ENCODE peak calls at places on chromosomes 13 and 19, in five cellular contexts. One of them, this sample, is unnamed.

GRCh38 chr19:6273701-6274601 is 5.8 kb downstream of the MLLT1 start:
- DNase-seq in kidney glomerular epithelial cell: peak
- DNase-seq in choroid plexus epithelial cell: peak
- DNase-seq in mammary epithelial cell: peak
- DNase-seq in HuH-7: no peak
- DNase-seq in this sample: peak

GRCh38 chr13:71290963-71291937 is 575.8 kb downstream of the DACH1 start:
- DNase-seq in kidney glomerular epithelial cell: peak
- DNase-seq in choroid plexus epithelial cell: peak
- DNase-seq in mammary epithelial cell: peak
- DNase-seq in HuH-7: peak
- DNase-seq in this sample: peak

GRCh38 chr13:71858647-71859046 is 8.4 kb downstream of the DACH1 start:
- DNase-seq in kidney glomerular epithelial cell: no peak
- DNase-seq in choroid plexus epithelial cell: no peak
- DNase-seq in mammary epithelial cell: no peak
- DNase-seq in HuH-7: no peak
- DNase-seq in this sample: no peak

GRCh38 chr13:25971499-25972145 is 80.2 kb downstream of the SHISA2 start:
- DNase-seq in kidney glomerular epithelial cell: no peak
- DNase-seq in choroid plexus epithelial cell: no peak
- DNase-seq in mammary epithelial cell: no peak
- DNase-seq in HuH-7: no peak
- DNase-seq in this sample: no peak

GRCh38 chr19:42121666-42122069 is 10.6 kb downstream of the POU2F2 start:
- DNase-seq in kidney glomerular epithelial cell: peak
- DNase-seq in choroid plexus epithelial cell: peak
- DNase-seq in mammary epithelial cell: peak
- DNase-seq in HuH-7: no peak
- DNase-seq in this sample: peak

GRCh38 chr19:7494416-7495098 is 5.7 kb upstream of the PEX11G start:
- DNase-seq in kidney glomerular epithelial cell: no peak
- DNase-seq in choroid plexus epithelial cell: peak
- DNase-seq in mammary epithelial cell: peak
- DNase-seq in HuH-7: no peak
- DNase-seq in this sample: no peak

GRCh38 chr19:2986951-2987491 is 9.7 kb downstream of the TLE6 start:
- DNase-seq in kidney glomerular epithelial cell: no peak
- DNase-seq in choroid plexus epithelial cell: no peak
- DNase-seq in mammary epithelial cell: no peak
- DNase-seq in HuH-7: no peak
- DNase-seq in this sample: no peak

GRCh38 chr19:2624537-2625091 is 77.9 kb downstream of the GNG7 start:
- DNase-seq in kidney glomerular epithelial cell: no peak
- DNase-seq in choroid plexus epithelial cell: no peak
- DNase-seq in mammary epithelial cell: no peak
- DNase-seq in HuH-7: no peak
- DNase-seq in this sample: peak

GRCh38 chr19:6828306-6828697 is 55.8 kb downstream of the VAV1 start:
- DNase-seq in kidney glomerular epithelial cell: no peak
- DNase-seq in choroid plexus epithelial cell: no peak
- DNase-seq in mammary epithelial cell: peak
- DNase-seq in HuH-7: no peak
- DNase-seq in this sample: peak

GRCh38 chr13:30847697-30848307 is 58.3 kb upstream of the MEDAG start:
- DNase-seq in kidney glomerular epithelial cell: peak
- DNase-seq in choroid plexus epithelial cell: peak
- DNase-seq in mammary epithelial cell: peak
- DNase-seq in HuH-7: no peak
- DNase-seq in this sample: peak

GRCh38 chr19:7370546-7370945 is 21.8 kb downstream of the ARHGEF18 start:
- DNase-seq in kidney glomerular epithelial cell: no peak
- DNase-seq in choroid plexus epithelial cell: no peak
- DNase-seq in mammary epithelial cell: no peak
- DNase-seq in HuH-7: no peak
- DNase-seq in this sample: no peak

GRCh38 chr19:9917322-9917721 is 19.0 kb downstream of the OLFM2 start:
- DNase-seq in kidney glomerular epithelial cell: peak
- DNase-seq in choroid plexus epithelial cell: peak
- DNase-seq in mammary epithelial cell: peak
- DNase-seq in HuH-7: peak
- DNase-seq in this sample: peak

GRCh38 chr19:55087542-55087935 is 11.9 kb downstream of the EPS8L1 start:
- DNase-seq in kidney glomerular epithelial cell: no peak
- DNase-seq in choroid plexus epithelial cell: peak
- DNase-seq in mammary epithelial cell: no peak
- DNase-seq in HuH-7: no peak
- DNase-seq in this sample: no peak

GRCh38 chr19:38543807-38544568 is 73.8 kb downstream of the MAP4K1 start:
- DNase-seq in kidney glomerular epithelial cell: peak
- DNase-seq in choroid plexus epithelial cell: peak
- DNase-seq in mammary epithelial cell: peak
- DNase-seq in HuH-7: peak
- DNase-seq in this sample: peak

GRCh38 chr19:45424191-45425058 is 708 bp upstream of the ERCC1 start:
- DNase-seq in kidney glomerular epithelial cell: peak
- DNase-seq in choroid plexus epithelial cell: peak
- DNase-seq in mammary epithelial cell: peak
- DNase-seq in HuH-7: peak
- DNase-seq in this sample: peak

GRCh38 chr13:49584771-49585182 is 581 bp downstream of the RCBTB1 start:
- DNase-seq in kidney glomerular epithelial cell: no peak
- DNase-seq in choroid plexus epithelial cell: peak
- DNase-seq in mammary epithelial cell: no peak
- DNase-seq in HuH-7: no peak
- DNase-seq in this sample: no peak